ENCODE peak calls at places on chromosomes 1 and 21, in ten cellular contexts. F is IMR-90, Q is MM.1S, O is fibroblast of lung, U is pancreas, L is heart right ventricle, R is osteoblast, X is cardiac muscle cell, A is body of pancreas, G is GM23248. C is an unnamed sample.

GRCh38 chr21:25688284-25689035 is 46.2 kb downstream of the ATP5PF start:
- DNase-seq in F (no peak), Q (no peak), O (no peak), U (no peak), L (no peak), R (no peak), X (no peak), A (no peak), G (peak; percentile 20), C (no peak)

GRCh38 chr1:116448785-116449385 is 75.8 kb downstream of the ATP1A1 start:
- DNase-seq in F (peak; percentile 9), Q (no peak), O (no peak), U (no peak), L (no peak), R (peak; percentile 80), X (no peak), A (no peak), G (no peak), C (no peak)

GRCh38 chr1:53402891-53403655 is 56.1 kb upstream of the DMRTB1 start:
- DNase-seq in F (no peak), Q (no peak), O (no peak), U (peak; percentile 37), L (no peak), R (no peak), X (no peak), A (no peak), G (no peak), C (no peak)

GRCh38 chr1:205961405-205961804 is 18.1 kb upstream of the SLC26A9 start:
- DNase-seq in F (no peak), Q (peak; percentile 46), O (no peak), U (no peak), L (no peak), R (peak; percentile 69), X (no peak), A (no peak), G (peak; percentile 45), C (no peak)

GRCh38 chr21:34187935-34188334 is 114.6 kb downstream of the MRPS6 start:
- DNase-seq in F (no peak), Q (no peak), O (no peak), U (no peak), L (peak; percentile 39), R (no peak), X (no peak), A (no peak), G (peak; percentile 68), C (no peak)

GRCh38 chr1:53254011-53254640 is 15.8 kb upstream of the MAGOH start:
- DNase-seq in F (peak; percentile 74), Q (no peak), O (peak; percentile 33), U (no peak), L (no peak), R (no peak), X (peak; percentile 56), A (no peak), G (peak; percentile 32), C (no peak)

GRCh38 chr1:200857804-200858203 is 15.0 kb upstream of the GPR25 start:
- DNase-seq in F (no peak), Q (no peak), O (peak; percentile 54), U (no peak), L (no peak), R (no peak), X (no peak), A (no peak), G (no peak), C (no peak)

GRCh38 chr1:83999316-83999819 is 436 bp upstream of the TTLL7 start:
- DNase-seq in F (peak; percentile 69), Q (peak; percentile 68), O (peak; percentile 76), U (peak; percentile 85), L (peak; percentile 78), R (peak; percentile 92), X (peak; percentile 82), A (peak; percentile 79), G (peak; percentile 85), C (peak; percentile 71)

GRCh38 chr1:107286125-107286524 is 145.3 kb downstream of the NTNG1 start:
- DNase-seq in F (no peak), Q (no peak), O (no peak), U (no peak), L (no peak), R (no peak), X (no peak), A (no peak), G (no peak), C (no peak)

GRCh38 chr1:99106274-99106673 is 101.6 kb upstream of the PLPPR5 start:
- DNase-seq in F (no peak), Q (no peak), O (no peak), U (no peak), L (no peak), R (no peak), X (no peak), A (no peak), G (no peak), C (no peak)

GRCh38 chr1:206581571-206581981 is 30.7 kb downstream of the EIF2D start:
- DNase-seq in F (no peak), Q (no peak), O (no peak), U (no peak), L (no peak), R (no peak), X (no peak), A (no peak), G (no peak), C (no peak)

GRCh38 chr1:157695417-157695816 is 5.2 kb downstream of the FCRL3 start:
- DNase-seq in F (no peak), Q (no peak), O (no peak), U (no peak), L (no peak), R (no peak), X (no peak), A (no peak), G (no peak), C (no peak)

GRCh38 chr1:36034692-36035091 is 49.2 kb upstream of the TEKT2 start:
- DNase-seq in F (peak; percentile 75), Q (no peak), O (no peak), U (no peak), L (no peak), R (peak; percentile 48), X (no peak), A (no peak), G (peak; percentile 64), C (no peak)

DNA sequence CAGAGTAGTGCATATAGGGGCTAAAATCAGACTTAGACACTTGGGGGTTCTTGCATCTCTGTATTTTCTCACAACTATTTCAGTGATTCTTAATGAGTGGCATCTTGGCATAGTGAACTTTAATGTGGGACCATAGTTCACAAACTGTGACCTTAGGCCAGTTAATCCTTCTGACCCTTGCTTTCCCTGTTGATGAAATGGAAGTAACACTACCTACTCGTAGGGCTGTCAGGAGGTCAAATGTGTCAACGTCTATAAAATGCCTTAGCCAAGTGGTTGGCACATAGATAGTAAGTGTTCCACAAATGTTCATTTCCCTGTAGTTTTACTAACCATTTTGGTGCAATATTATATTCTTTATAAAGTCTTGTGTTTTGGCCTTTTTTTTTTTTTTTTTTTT is 49.4 kb downstream of the DYRK1A start:
- DNase-seq in F (no peak), Q (no peak), O (no peak), U (no peak), L (no peak), R (no peak), X (peak; percentile 8), A (no peak), G (peak; percentile 10), C (no peak)
- H3K4me1 ChIP-seq in F (peaks cover 17% of the 10 kb centered on the region), Q (no peaks in the 10 kb centered on the region), O (peaks cover 22% of the 10 kb centered on the region), U (peaks cover 40% of the 10 kb centered on the region), L (peaks cover 16% of the 10 kb centered on the region), R (peaks cover 25% of the 10 kb centered on the region), X (peaks cover 37% of the 10 kb centered on the region), A (peaks cover 52% of the 10 kb centered on the region), G (peaks cover 83% of the 10 kb centered on the region), C (peaks cover 92% of the 10 kb centered on the region)

DNA sequence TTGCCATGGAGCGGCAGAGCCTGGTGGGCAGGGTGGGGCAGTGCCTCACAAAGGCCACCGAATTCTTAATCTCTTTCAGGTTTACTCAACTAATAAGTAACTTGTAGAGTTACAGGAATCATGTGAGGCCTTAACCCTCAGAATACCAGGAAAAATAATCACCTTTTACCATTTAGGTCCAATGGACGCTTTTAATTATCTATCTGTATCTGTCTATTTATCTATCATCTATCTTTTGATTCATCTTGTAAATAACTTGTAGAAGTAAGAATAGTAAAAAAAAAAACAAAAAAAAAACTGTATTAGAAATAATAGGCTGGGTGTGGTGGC is 11.8 kb upstream of the S100A11 start:
- DNase-seq in F (no peak), Q (no peak), O (no peak), U (no peak), L (no peak), R (no peak), X (no peak), A (no peak), G (no peak), C (no peak)
- H3K4me1 ChIP-seq in F (peaks cover 9% of the 10 kb centered on the region), Q (peaks cover 18% of the 10 kb centered on the region), O (peaks cover 21% of the 10 kb centered on the region), U (peaks cover 11% of the 10 kb centered on the region), L (peaks cover 9% of the 10 kb centered on the region), R (peaks cover 51% of the 10 kb centered on the region), X (peaks cover 9% of the 10 kb centered on the region), A (peaks cover 24% of the 10 kb centered on the region), G (peaks cover 47% of the 10 kb centered on the region), C (peaks cover 7% of the 10 kb centered on the region)

GRCh38 chr1:41609166-41609883 is 124.8 kb upstream of the EDN2 start:
- DNase-seq in F (no peak), Q (no peak), O (no peak), U (no peak), L (no peak), R (no peak), X (no peak), A (no peak), G (no peak), C (no peak)

GRCh38 chr1:41607810-41608209 is 123.3 kb upstream of the EDN2 start:
- DNase-seq in F (no peak), Q (no peak), O (no peak), U (no peak), L (no peak), R (no peak), X (no peak), A (no peak), G (no peak), C (no peak)

GRCh38 chr1:41611068-41611931 is 126.8 kb upstream of the EDN2 start:
- DNase-seq in F (no peak), Q (no peak), O (no peak), U (no peak), L (no peak), R (no peak), X (no peak), A (no peak), G (no peak), C (no peak)

GRCh38 chr1:41610361-41610760 is 125.9 kb upstream of the EDN2 start:
- DNase-seq in F (no peak), Q (no peak), O (no peak), U (no peak), L (no peak), R (no peak), X (no peak), A (no peak), G (no peak), C (no peak)

GRCh38 chr1:41608242-41608641 is 123.8 kb upstream of the EDN2 start:
- DNase-seq in F (peak; percentile 34), Q (no peak), O (peak; percentile 12), U (no peak), L (no peak), R (no peak), X (no peak), A (no peak), G (peak; percentile 47), C (no peak)
- H3K4me1 ChIP-seq in F (peaks cover 8% of the 10 kb centered on the region), Q (no peaks in the 10 kb centered on the region), O (no peaks in the 10 kb centered on the region), U (no peaks in the 10 kb centered on the region), L (no peaks in the 10 kb centered on the region), R (peaks cover 10% of the 10 kb centered on the region), X (no peaks in the 10 kb centered on the region), A (no peaks in the 10 kb centered on the region), G (peaks cover 2% of the 10 kb centered on the region), C (no peaks in the 10 kb centered on the region)

DNA sequence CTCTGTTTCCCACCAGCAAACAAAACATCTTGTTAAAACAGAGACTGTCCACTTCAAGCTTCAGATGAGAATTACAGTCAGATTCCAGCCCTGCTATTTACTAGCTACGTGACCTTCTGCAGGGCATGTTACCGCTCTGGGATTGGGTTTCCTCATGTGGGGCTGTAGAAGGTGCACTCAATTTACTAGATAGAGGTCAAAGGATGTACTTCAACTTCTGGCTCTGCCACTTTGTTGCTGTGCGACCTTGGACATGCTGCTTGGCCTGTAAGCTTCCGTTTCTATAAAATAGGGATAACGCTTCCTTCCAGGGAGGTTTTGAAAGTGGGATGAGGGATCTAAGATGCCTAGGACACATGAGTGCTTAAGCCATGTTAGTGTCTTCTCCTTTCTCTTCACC is 46.0 kb upstream of the LRIG2 start:
- DNase-seq in F (no peak), Q (no peak), O (no peak), U (no peak), L (no peak), R (no peak), X (peak; percentile 47), A (no peak), G (no peak), C (peak; percentile 3)
- H3K4me1 ChIP-seq in F (no peaks in the 10 kb centered on the region), Q (no peaks in the 10 kb centered on the region), O (no peaks in the 10 kb centered on the region), U (no peaks in the 10 kb centered on the region), L (no peaks in the 10 kb centered on the region), R (peaks cover under 1% of the 10 kb centered on the region), X (peaks cover 32% of the 10 kb centered on the region), A (no peaks in the 10 kb centered on the region), G (no peaks in the 10 kb centered on the region), C (peaks cover 19% of the 10 kb centered on the region)